ENCODE peak calls at places on chromosomes 11 and 22, in ten cellular contexts. N, D, M, R, Z, L, O, H, C and V are unnamed samples.

GRCh38 chr11:120184371-120184945 is 26.4 kb upstream of the OAF start:
- DNase-seq in N (no peak), D (no peak), M (no peak), R (no peak), Z (no peak), L (no peak), O (peak), H (peak), C (no peak), V (no peak)

GRCh38 chr11:11313426-11313825 is 39.6 kb downstream of the CSNK2A3 start:
- DNase-seq in N (no peak), D (peak), M (no peak), R (no peak), Z (peak), L (no peak), O (no peak), H (no peak), C (no peak), V (peak)

GRCh38 chr11:121606354-121606753 is 153.6 kb upstream of the SORL1-AS1 start:
- DNase-seq in N (no peak), D (no peak), M (no peak), R (no peak), Z (no peak), L (no peak), O (no peak), H (no peak), C (no peak), V (no peak)

GRCh38 chr22:45320326-45320976 is 10.7 kb downstream of the FAM118A start:
- DNase-seq in N (no peak), D (no peak), M (no peak), R (no peak), Z (no peak), L (no peak), O (no peak), H (no peak), C (no peak), V (peak)

GRCh38 chr11:74949748-74950127 is 672 bp downstream of the SPCS2 start:
- DNase-seq in N (no peak), D (no peak), M (no peak), R (no peak), Z (no peak), L (peak), O (no peak), H (no peak), C (no peak), V (peak)

GRCh38 chr11:23897453-23898289 is 599.2 kb upstream of the LUZP2 start:
- DNase-seq in N (no peak), D (peak), M (no peak), R (no peak), Z (no peak), L (no peak), O (no peak), H (no peak), C (no peak), V (peak)

GRCh38 chr22:45201678-45202332 is 38.1 kb downstream of the NUP50 start:
- DNase-seq in N (no peak), D (peak), M (no peak), R (no peak), Z (no peak), L (no peak), O (no peak), H (no peak), C (no peak), V (peak)

GRCh38 chr11:34565417-34566208 is 52.0 kb upstream of the ELF5 start:
- DNase-seq in N (peak), D (no peak), M (peak), R (no peak), Z (peak), L (no peak), O (no peak), H (no peak), C (no peak), V (no peak)

GRCh38 chr22:34800265-34800664 is 265.7 kb upstream of the ISX start:
- DNase-seq in N (no peak), D (no peak), M (no peak), R (no peak), Z (no peak), L (no peak), O (no peak), H (no peak), C (no peak), V (no peak)

GRCh38 chr11:109698237-109698636 is 276.2 kb downstream of the C11orf87 start:
- DNase-seq in N (no peak), D (no peak), M (no peak), R (no peak), Z (no peak), L (no peak), O (no peak), H (no peak), C (no peak), V (no peak)

GRCh38 chr11:103923473-103923931 is 112.9 kb upstream of the DDI1 start:
- DNase-seq in N (no peak), D (no peak), M (peak), R (no peak), Z (no peak), L (peak), O (no peak), H (no peak), C (peak), V (no peak)

GRCh38 chr22:34972498-34972897 is 93.5 kb upstream of the ISX start:
- DNase-seq in N (no peak), D (no peak), M (peak), R (no peak), Z (no peak), L (no peak), O (no peak), H (no peak), C (no peak), V (no peak)

GRCh38 chr11:17873571-17873970 is 139.0 kb downstream of the KCNC1 start:
- DNase-seq in N (no peak), D (no peak), M (no peak), R (no peak), Z (no peak), L (no peak), O (no peak), H (no peak), C (no peak), V (no peak)

GRCh38 chr11:64284962-64285884 is at the start of gene GPR137:
- DNase-seq in N (peak), D (peak), M (no peak), R (peak), Z (no peak), L (peak), O (peak), H (peak), C (no peak), V (peak)